ENCODE peak calls at places on chromosomes 1 and 21, in four cellular contexts. C is CD8-positive, alpha-beta T cell; D is stomach; N is ovary. T is an unnamed sample. For H3K4me1, the result is how much of the 10 kb centered on the place peaks cover.

GRCh38 chr1:228314658-228315483 is 91.8 kb downstream of the TRIM11 start:
- DNase-seq in C (no peak), D (peak), N (peak), T (no peak)

GRCh38 chr1:7136166-7136953 is 351.1 kb downstream of the CAMTA1 start:
- DNase-seq in C (no peak), D (no peak), N (no peak), T (no peak)

GRCh38 chr1:10691740-10692125 is 104.7 kb downstream of the CASZ1 start:
- DNase-seq in C (no peak), D (no peak), N (no peak), T (no peak)

GRCh38 chr1:98323396-98323795 is 338.1 kb upstream of the SNX7 start:
- DNase-seq in C (no peak), D (no peak), N (no peak), T (no peak)

GRCh38 chr1:53896673-53897229 is 2.8 kb downstream of the DIO1 start:
- DNase-seq in C (no peak), D (no peak), N (no peak), T (no peak)

GRCh38 chr21:34333150-34333739 is 30.6 kb upstream of the KCNE2 start:
- DNase-seq in C (no peak), D (no peak), N (no peak), T (no peak)

GRCh38 chr21:21682172-21682571 is 684.0 kb downstream of the NCAM2 start:
- DNase-seq in C (no peak), D (no peak), N (no peak), T (no peak)

GRCh38 chr21:44943686-44944550 is 4.1 kb downstream of the SLX9 start:
- DNase-seq in C (no peak), D (no peak), N (no peak), T (no peak)

GRCh38 chr1:119779869-119780356 is 11.2 kb upstream of the HMGCS2 start:
- DNase-seq in C (no peak), D (peak), N (peak), T (no peak)

GRCh38 chr1:188128761-188129160 is 1300.0 kb downstream of the PLA2G4A start:
- DNase-seq in C (no peak), D (no peak), N (no peak), T (no peak)

GRCh38 chr1:162130308-162130707 is 60.8 kb downstream of the NOS1AP start:
- DNase-seq in C (no peak), D (no peak), N (no peak), T (no peak)

GRCh38 chr1:162133566-162133965 is 64.1 kb downstream of the NOS1AP start:
- DNase-seq in C (no peak), D (no peak), N (no peak), T (no peak)

GRCh38 chr1:162128693-162129356 is 59.3 kb downstream of the NOS1AP start:
- DNase-seq in C (no peak), D (no peak), N (no peak), T (no peak)

GRCh38 chr1:162135271-162135775 is 65.8 kb downstream of the NOS1AP start:
- DNase-seq in C (no peak), D (no peak), N (no peak), T (no peak)

DNA sequence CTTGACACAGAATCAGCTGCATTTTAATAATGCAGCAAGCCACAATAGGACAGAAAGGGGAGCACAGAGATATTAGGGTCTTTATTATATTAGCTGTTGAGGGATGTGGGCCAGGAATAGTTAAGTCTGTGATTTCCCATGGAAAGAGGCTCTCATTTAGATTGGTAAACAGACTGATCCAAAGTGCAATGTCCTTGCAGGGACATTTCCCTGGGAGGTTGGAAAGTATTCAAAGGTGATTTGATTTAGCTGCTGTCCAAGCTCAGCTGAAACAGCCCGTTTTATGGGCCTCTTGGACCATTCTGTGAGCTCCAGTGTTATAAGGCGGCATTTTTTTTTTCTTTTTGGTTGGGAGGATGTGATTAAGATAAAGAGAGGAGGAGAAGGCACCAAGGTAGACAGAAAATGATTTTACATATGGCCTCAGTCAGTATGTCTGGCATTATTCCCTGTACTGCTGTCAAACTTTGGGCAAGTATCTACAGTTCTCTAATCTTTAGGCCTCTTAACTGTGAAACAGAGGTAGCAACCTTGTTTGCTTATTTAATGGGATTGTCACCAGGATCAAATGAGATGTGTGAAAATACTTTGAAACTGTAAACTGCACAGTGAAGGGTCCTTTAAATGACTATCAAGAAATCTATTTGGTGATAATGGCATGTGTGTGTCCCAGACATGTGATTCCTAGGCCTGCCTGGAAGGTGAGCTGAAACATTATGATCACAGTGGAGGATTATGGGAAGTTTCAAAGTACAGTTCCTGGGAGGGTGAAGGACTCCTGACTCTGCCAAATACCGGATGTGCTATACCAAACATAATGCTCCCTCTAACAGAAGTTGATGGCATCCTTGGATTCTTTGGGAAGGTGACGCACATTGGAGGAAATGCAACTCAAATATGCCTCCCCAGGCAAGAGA is 62.2 kb downstream of the NOS1AP start:
- DNase-seq in C (no peak), D (no peak), N (no peak), T (no peak)
- H3K27ac ChIP-seq in C (no peak), D (no peak), N (no peak), T (no peak)

GRCh38 chr1:212960932-212961331 is 10.6 kb downstream of the VASH2 start:
- DNase-seq in C (no peak), D (no peak), N (no peak), T (no peak)
- H3K4me1 ChIP-seq in C (under half), D (under half), N (under half), T (under half)

DNA sequence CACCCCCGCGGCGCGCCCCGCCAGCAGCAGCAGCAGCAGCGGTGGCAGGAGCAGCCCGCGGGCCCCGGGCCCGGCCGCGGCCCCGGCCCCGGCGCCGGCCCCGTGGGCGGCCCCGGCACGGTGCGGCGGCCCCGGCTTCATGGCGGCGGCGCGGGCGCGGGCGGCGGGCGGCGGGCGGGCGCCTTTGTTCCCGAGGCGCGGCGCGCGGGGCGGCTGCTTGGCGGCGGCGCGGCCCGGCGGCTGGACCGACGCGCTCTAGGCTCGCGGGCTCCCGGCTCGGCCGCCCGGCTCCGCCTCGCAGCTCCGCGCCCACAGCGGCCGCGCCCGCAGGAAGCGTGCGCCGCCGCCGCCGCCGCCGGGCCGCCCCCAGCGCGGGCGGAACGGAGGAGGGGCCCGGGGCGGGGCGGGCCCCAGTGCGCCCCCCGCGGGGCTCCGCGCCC is at the start of gene SDC3:
- DNase-seq in C (no peak), D (peak), N (no peak), T (no peak)
- H3K27ac ChIP-seq in C (no peak), D (peak), N (no peak), T (no peak)

GRCh38 chr1:89844236-89844807 is 23.5 kb downstream of the LRRC8D start:
- DNase-seq in C (no peak), D (no peak), N (no peak), T (peak)

GRCh38 chr1:89843279-89844121 is 22.7 kb downstream of the LRRC8D start:
- DNase-seq in C (peak), D (peak), N (peak), T (peak)

GRCh38 chr1:89844860-89845259 is 24.0 kb downstream of the LRRC8D start:
- DNase-seq in C (no peak), D (no peak), N (no peak), T (no peak)

GRCh38 chr1:89841507-89841906 is 20.7 kb downstream of the LRRC8D start:
- DNase-seq in C (no peak), D (no peak), N (no peak), T (no peak)

GRCh38 chr1:89842547-89843278 is 21.9 kb downstream of the LRRC8D start:
- DNase-seq in C (no peak), D (no peak), N (no peak), T (no peak)
- H3K4me1 ChIP-seq in C (under half), D (under half), N (under half), T (under half)

GRCh38 chr21:46066843-46067331 is 31.0 kb upstream of the COL6A2 start:
- DNase-seq in C (peak), D (peak), N (peak), T (no peak)
- H3K27ac ChIP-seq in C (no peak), D (peak), N (peak), T (no peak)

GRCh38 chr1:225921734-225922709 is 2.0 kb downstream of the PYCR2 start:
- DNase-seq in C (no peak), D (no peak), N (no peak), T (no peak)
- H3K4me1 ChIP-seq in C (half or more), D (half or more), N (under half), T (under half)

GRCh38 chr1:35753626-35754260 is 16.0 kb downstream of the CLSPN start:
- DNase-seq in C (no peak), D (no peak), N (no peak), T (no peak)

DNA sequence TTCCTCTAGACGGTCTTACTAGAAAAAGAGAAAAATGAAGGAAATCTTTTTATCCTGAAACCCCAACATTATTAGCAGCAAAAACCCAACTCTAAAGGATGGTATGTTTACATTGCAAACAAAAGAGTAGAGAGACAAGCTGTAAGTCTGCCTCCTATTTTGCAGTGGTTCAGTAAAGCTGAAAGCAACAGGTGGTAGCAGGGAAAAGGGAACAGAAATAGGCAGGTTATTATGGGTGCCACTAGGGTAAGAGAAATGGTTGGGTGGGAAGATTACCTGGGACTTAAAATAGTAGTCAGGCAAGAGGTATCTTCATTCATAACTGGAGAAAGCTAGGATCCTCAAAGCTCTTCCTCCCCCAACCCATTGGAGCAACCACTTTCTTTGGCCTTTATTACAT is 13.7 kb downstream of the CLSPN start:
- DNase-seq in C (no peak), D (no peak), N (no peak), T (no peak)
- H3K27ac ChIP-seq in C (no peak), D (no peak), N (no peak), T (no peak)

DNA sequence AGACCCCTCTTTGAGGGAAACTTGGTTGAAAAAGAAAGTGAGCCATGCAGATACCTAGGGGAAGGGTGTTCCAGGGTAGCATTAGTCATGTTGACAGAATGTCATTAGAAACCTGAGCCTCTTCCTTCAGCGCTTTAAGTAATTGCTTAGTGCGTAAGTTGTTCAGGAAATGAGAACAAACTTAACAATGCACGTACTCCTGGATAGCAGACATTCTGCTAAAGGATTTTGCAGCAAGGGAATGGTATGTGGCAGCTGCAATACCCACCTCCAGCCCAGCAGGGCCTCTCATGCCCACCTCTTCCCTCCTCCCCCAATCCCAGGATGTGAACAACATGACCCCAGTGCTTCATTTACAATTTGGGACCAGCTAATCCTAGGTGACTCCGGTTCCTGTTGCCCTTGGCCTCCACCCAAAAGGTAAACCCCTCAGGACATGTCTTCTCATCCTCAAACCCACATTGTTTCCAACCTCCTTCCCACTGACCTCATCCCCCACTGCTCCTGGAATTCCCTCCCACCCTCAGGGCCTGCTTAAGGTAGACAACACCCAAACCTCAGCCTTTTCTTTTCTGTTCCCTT is 98.0 kb upstream of the BCAR3 start:
- DNase-seq in C (no peak), D (no peak), N (no peak), T (no peak)
- H3K4me1 ChIP-seq in C (under half), D (under half), N (under half), T (under half)

DNA sequence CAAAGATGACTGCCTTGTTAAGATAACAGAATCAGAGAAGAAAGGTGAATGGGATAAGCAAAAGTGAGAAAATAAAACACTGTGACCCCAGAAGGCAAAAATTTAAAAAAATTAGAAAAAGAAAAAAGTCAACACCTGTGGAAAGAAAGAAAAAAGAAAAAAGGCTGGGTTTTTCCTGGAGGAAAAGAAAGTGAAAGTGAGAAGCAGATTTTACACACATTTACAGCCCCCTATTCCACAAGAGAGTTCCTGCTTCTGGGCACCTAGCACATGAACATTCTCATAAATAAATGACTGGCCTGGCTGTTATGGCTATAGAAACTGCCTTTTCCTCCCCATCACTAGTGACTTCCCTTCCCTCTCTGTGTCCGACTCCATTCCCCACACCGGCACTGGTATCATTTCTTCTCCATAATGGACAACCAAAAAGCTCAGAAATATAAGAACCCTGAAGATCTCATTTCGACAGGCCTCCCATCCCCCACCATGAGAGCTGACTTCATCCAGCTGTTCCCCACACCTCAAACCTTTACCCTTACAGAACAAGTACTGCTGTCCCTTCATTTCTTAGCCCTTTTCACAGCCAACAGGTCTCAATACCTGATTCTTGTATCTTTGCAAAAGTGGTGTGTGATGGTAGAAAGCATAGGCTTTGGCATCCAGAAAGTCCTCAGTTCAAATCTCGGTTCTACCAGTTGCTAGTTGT is 12.6 kb downstream of the MTF1 start:
- DNase-seq in C (no peak), D (no peak), N (no peak), T (no peak)
- H3K27ac ChIP-seq in C (no peak), D (no peak), N (no peak), T (no peak)

T was measured in effector memory CD4-positive, alpha-beta T cell.